ENCODE peak calls at places on chromosomes 7 and 10, in six cellular contexts. One of them, this sample, is unnamed.
A peak's percentile ranks its signal among the peaks of the same experiment; 100 is the strongest.

GRCh38 chr7:25927626-25927978 is 224.4 kb upstream of the NFE2L3 start:
- DNase-seq in HepG2: no peak
- DNase-seq in K562: no peak
- DNase-seq in HCT116: no peak
- DNase-seq in GM12878: no peak
- DNase-seq in H1: no peak
- DNase-seq in this sample: no peak

GRCh38 chr7:2196381-2197378 is 36.1 kb downstream of the MAD1L1 start:
- DNase-seq in HCT116: no peak
- DNase-seq in H1: no peak
- DNase-seq in GM12878: no peak
- DNase-seq in K562: no peak
- DNase-seq in HepG2: no peak
- DNase-seq in this sample: no peak

GRCh38 chr7:80900583-80901576 is 18.0 kb downstream of the SEMA3C start:
- DNase-seq in HepG2: no peak
- DNase-seq in H1: no peak
- DNase-seq in K562: no peak
- DNase-seq in GM12878: no peak
- DNase-seq in HCT116: no peak
- DNase-seq in this sample: no peak

GRCh38 chr10:83820033-83820432 is 319.3 kb upstream of the GHITM start:
- DNase-seq in GM12878: no peak
- DNase-seq in H1: no peak
- DNase-seq in K562: no peak
- DNase-seq in HCT116: no peak
- DNase-seq in HepG2: no peak
- DNase-seq in this sample: no peak

GRCh38 chr7:55113760-55114541 is 95.1 kb downstream of the EGFR start:
- DNase-seq in H1: no peak
- DNase-seq in K562: no peak
- DNase-seq in HCT116: no peak
- DNase-seq in HepG2: no peak
- DNase-seq in GM12878: no peak
- DNase-seq in this sample: no peak

GRCh38 chr7:24972991-24973390 is 7.0 kb downstream of the OSBPL3 start:
- DNase-seq in GM12878: no peak
- DNase-seq in H1: no peak
- DNase-seq in HepG2: no peak
- DNase-seq in HCT116: no peak
- DNase-seq in K562: no peak
- DNase-seq in this sample: no peak

GRCh38 chr7:30561389-30561788 is 33.3 kb upstream of the GARS1 start:
- DNase-seq in GM12878: no peak
- DNase-seq in H1: no peak
- DNase-seq in HepG2: no peak
- DNase-seq in HCT116: no peak
- DNase-seq in K562: no peak
- DNase-seq in this sample: no peak

GRCh38 chr7:192035-192649 is at the start of gene FAM20C:
- DNase-seq in H1: no peak
- DNase-seq in K562: peak; percentile 23
- DNase-seq in HCT116: peak; percentile 23
- DNase-seq in HepG2: no peak
- DNase-seq in GM12878: no peak
- DNase-seq in this sample: no peak

GRCh38 chr10:62582804-62583208 is 208.6 kb downstream of the ZNF365 start:
- DNase-seq in HCT116: no peak
- DNase-seq in HepG2: no peak
- DNase-seq in K562: no peak
- DNase-seq in GM12878: no peak
- DNase-seq in H1: no peak
- DNase-seq in this sample: no peak

GRCh38 chr10:46549171-46550075 is 7.0 kb downstream of the GPRIN2 start:
- DNase-seq in K562: no peak
- DNase-seq in H1: peak; percentile 59
- DNase-seq in GM12878: no peak
- DNase-seq in HepG2: no peak
- DNase-seq in HCT116: no peak
- DNase-seq in this sample: no peak

GRCh38 chr10:87664276-87664687 is 4.6 kb downstream of the PAPSS2 start:
- DNase-seq in HepG2: no peak
- DNase-seq in H1: no peak
- DNase-seq in K562: no peak
- DNase-seq in HCT116: no peak
- DNase-seq in GM12878: no peak
- DNase-seq in this sample: no peak

GRCh38 chr10:90742189-90742588 is 115.7 kb downstream of the HTR7 start:
- DNase-seq in H1: no peak
- DNase-seq in HepG2: no peak
- DNase-seq in K562: no peak
- DNase-seq in HCT116: peak; percentile 16
- DNase-seq in GM12878: no peak
- DNase-seq in this sample: no peak

GRCh38 chr10:1939016-1939415 is 201.7 kb upstream of the ADARB2 start:
- DNase-seq in HCT116: no peak
- DNase-seq in HepG2: no peak
- DNase-seq in H1: no peak
- DNase-seq in K562: no peak
- DNase-seq in GM12878: no peak
- DNase-seq in this sample: no peak

GRCh38 chr10:124994573-124995473 is 52.9 kb downstream of the ZRANB1 start:
- DNase-seq in GM12878: no peak
- DNase-seq in H1: peak; percentile 42
- DNase-seq in HCT116: no peak
- DNase-seq in K562: no peak
- DNase-seq in HepG2: no peak
- DNase-seq in this sample: no peak

GRCh38 chr10:99364125-99364524 is 35.0 kb downstream of the CNNM1 start:
- DNase-seq in K562: no peak
- DNase-seq in HepG2: no peak
- DNase-seq in GM12878: no peak
- DNase-seq in H1: no peak
- DNase-seq in HCT116: no peak
- DNase-seq in this sample: no peak

GRCh38 chr7:85021090-85021704 is 165.7 kb downstream of the SEMA3D start:
- DNase-seq in K562: peak; percentile 29
- DNase-seq in GM12878: no peak
- DNase-seq in HepG2: no peak
- DNase-seq in HCT116: no peak
- DNase-seq in H1: no peak
- DNase-seq in this sample: no peak

GRCh38 chr7:31857178-31857577 is 170.2 kb downstream of the PPP1R17 start:
- DNase-seq in H1: no peak
- DNase-seq in K562: no peak
- DNase-seq in HepG2: no peak
- DNase-seq in HCT116: no peak
- DNase-seq in GM12878: no peak
- DNase-seq in this sample: no peak

GRCh38 chr7:50499092-50499491 is 48.9 kb upstream of the FIGNL1 start:
- DNase-seq in H1: no peak
- DNase-seq in GM12878: no peak
- DNase-seq in HepG2: no peak
- DNase-seq in HCT116: no peak
- DNase-seq in K562: no peak
- DNase-seq in this sample: no peak

GRCh38 chr7:79452495-79453265 is 787 bp downstream of the MAGI2 start:
- DNase-seq in HCT116: no peak
- DNase-seq in H1: peak; percentile 67
- DNase-seq in GM12878: no peak
- DNase-seq in HepG2: peak; percentile 60
- DNase-seq in K562: no peak
- DNase-seq in this sample: no peak

GRCh38 chr7:86846494-86847190 is 202.9 kb downstream of the GRM3 start:
- DNase-seq in GM12878: no peak
- DNase-seq in K562: no peak
- DNase-seq in HepG2: peak; percentile 96
- DNase-seq in H1: no peak
- DNase-seq in HCT116: no peak
- DNase-seq in this sample: no peak

GRCh38 chr10:69481280-69481679 is 30.0 kb downstream of the TSPAN15 start:
- DNase-seq in HCT116: no peak
- DNase-seq in K562: no peak
- DNase-seq in H1: no peak
- DNase-seq in GM12878: no peak
- DNase-seq in HepG2: no peak
- DNase-seq in this sample: no peak

GRCh38 chr7:70063796-70064423 is 465.6 kb downstream of the AUTS2 start:
- DNase-seq in H1: no peak
- DNase-seq in HepG2: no peak
- DNase-seq in HCT116: no peak
- DNase-seq in GM12878: no peak
- DNase-seq in K562: no peak
- DNase-seq in this sample: no peak

GRCh38 chr10:132294196-132294520 is 13.6 kb downstream of the STK32C start:
- DNase-seq in K562: no peak
- DNase-seq in GM12878: no peak
- DNase-seq in HCT116: no peak
- DNase-seq in HepG2: no peak
- DNase-seq in H1: no peak
- DNase-seq in this sample: no peak

GRCh38 chr10:132296671-132297443 is 10.9 kb downstream of the STK32C start:
- DNase-seq in GM12878: no peak
- DNase-seq in K562: no peak
- DNase-seq in H1: no peak
- DNase-seq in HepG2: no peak
- DNase-seq in HCT116: no peak
- DNase-seq in this sample: no peak

GRCh38 chr10:132293416-132294195 is 14.1 kb downstream of the STK32C start:
- DNase-seq in GM12878: no peak
- DNase-seq in H1: no peak
- DNase-seq in HepG2: no peak
- DNase-seq in K562: no peak
- DNase-seq in HCT116: no peak
- DNase-seq in this sample: no peak

GRCh38 chr10:132292972-132293415 is 14.8 kb downstream of the STK32C start:
- DNase-seq in K562: no peak
- DNase-seq in HepG2: no peak
- DNase-seq in GM12878: no peak
- DNase-seq in H1: no peak
- DNase-seq in HCT116: no peak
- DNase-seq in this sample: no peak

GRCh38 chr10:132294561-132295320 is 13.0 kb downstream of the STK32C start:
- DNase-seq in HepG2: no peak
- DNase-seq in HCT116: no peak
- DNase-seq in K562: peak; percentile 34
- DNase-seq in GM12878: no peak
- DNase-seq in H1: peak; percentile 79
- DNase-seq in this sample: no peak
- TF ChIP-seq ZNF274 in HepG2: no peak
- TF ChIP-seq ZNF274 in HCT116: no peak
- TF ChIP-seq ZNF274 in K562: no peak
- TF ChIP-seq ZNF274 in GM12878: no peak
- TF ChIP-seq ZNF274 in H1: no peak
- TF ChIP-seq ZNF274 in this sample: no peak

GRCh38 chr7:16916111-16916639 is 34.4 kb upstream of the AGR3 start:
- DNase-seq in K562: peak; percentile 18
- DNase-seq in HCT116: no peak
- DNase-seq in GM12878: no peak
- DNase-seq in HepG2: no peak
- DNase-seq in H1: no peak
- DNase-seq in this sample: no peak

GRCh38 chr7:16916733-16917132 is 35.0 kb upstream of the AGR3 start:
- DNase-seq in K562: no peak
- DNase-seq in HepG2: no peak
- DNase-seq in HCT116: no peak
- DNase-seq in H1: no peak
- DNase-seq in GM12878: no peak
- DNase-seq in this sample: no peak

GRCh38 chr7:16919440-16919839 is 37.7 kb upstream of the AGR3 start:
- DNase-seq in GM12878: no peak
- DNase-seq in H1: no peak
- DNase-seq in K562: no peak
- DNase-seq in HepG2: no peak
- DNase-seq in HCT116: no peak
- DNase-seq in this sample: no peak

GRCh38 chr7:16921151-16921550 is 39.4 kb upstream of the AGR3 start:
- DNase-seq in HCT116: no peak
- DNase-seq in GM12878: no peak
- DNase-seq in K562: no peak
- DNase-seq in HepG2: no peak
- DNase-seq in H1: no peak
- DNase-seq in this sample: no peak

GRCh38 chr7:16918288-16918895 is 36.6 kb upstream of the AGR3 start:
- DNase-seq in K562: peak; percentile 59
- DNase-seq in HCT116: peak; percentile 33
- DNase-seq in GM12878: no peak
- DNase-seq in H1: no peak
- DNase-seq in HepG2: peak; percentile 31
- DNase-seq in this sample: peak; percentile 48
- TF ChIP-seq YY1 in K562: no peak
- TF ChIP-seq YY1 in HCT116: no peak
- TF ChIP-seq YY1 in GM12878: no peak
- TF ChIP-seq YY1 in H1: no peak
- TF ChIP-seq YY1 in HepG2: no peak
- TF ChIP-seq YY1 in this sample: no peak

DNA sequence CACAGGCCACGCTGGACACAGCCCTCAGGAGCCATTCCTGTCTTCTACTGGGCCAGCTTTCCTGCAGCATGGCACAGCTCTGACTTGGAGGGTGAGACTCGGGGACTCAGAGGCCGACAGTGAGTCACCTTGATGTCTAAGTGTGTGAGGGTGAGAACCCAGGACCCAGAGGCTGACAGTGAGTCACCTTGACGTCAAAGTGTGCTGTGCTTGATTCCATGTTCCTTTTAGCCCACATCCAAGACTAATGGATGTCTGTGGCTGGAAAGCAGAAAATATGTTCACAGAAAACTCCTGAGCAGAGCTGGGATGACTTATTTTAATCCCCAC is 6.0 kb upstream of the FAM170B start:
- DNase-seq in K562: peak; percentile 38
- DNase-seq in H1: no peak
- DNase-seq in GM12878: no peak
- DNase-seq in HCT116: peak; percentile 37
- DNase-seq in HepG2: no peak
- DNase-seq in this sample: no peak
- TF ChIP-seq ZNF274 in K562: no peak
- TF ChIP-seq ZNF274 in H1: no peak
- TF ChIP-seq ZNF274 in GM12878: no peak
- TF ChIP-seq ZNF274 in HCT116: no peak
- TF ChIP-seq ZNF274 in HepG2: no peak
- TF ChIP-seq ZNF274 in this sample: no peak

DNA sequence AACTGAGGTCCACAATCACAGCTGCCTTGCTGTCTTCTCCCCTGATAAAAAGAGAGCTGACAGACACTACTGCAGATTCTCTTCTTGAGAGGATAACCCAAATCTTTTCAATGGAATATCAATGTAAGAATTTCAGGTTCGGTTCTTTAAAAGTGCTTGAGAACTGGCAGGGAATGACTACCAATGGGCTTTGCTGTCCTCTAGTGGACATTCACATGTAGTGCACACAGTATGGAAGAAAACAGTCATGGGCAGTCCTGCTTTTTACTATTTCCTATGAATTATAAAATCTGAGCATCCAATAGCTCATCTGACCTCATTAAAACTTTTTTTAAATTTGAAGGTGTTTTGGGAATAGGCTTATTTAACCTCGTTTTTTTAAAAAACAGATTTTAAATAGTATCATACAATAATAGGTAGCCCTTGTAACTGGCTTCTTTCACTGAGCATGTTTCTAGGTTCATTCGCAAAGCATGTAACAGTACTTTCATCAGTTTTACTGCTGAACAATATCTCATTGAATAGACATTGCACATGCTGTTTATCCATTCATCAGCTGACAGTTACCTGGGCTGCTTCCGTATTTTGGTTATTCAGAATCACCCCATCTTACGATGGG is 18.3 kb downstream of the FZD9 start:
- DNase-seq in H1: no peak
- DNase-seq in HCT116: peak; percentile 39
- DNase-seq in K562: peak; percentile 74
- DNase-seq in HepG2: peak; percentile 57
- DNase-seq in GM12878: peak; percentile 9
- DNase-seq in this sample: no peak
- TF ChIP-seq YY1 in H1: no peak
- TF ChIP-seq YY1 in HCT116: no peak
- TF ChIP-seq YY1 in K562: no peak
- TF ChIP-seq YY1 in HepG2: no peak
- TF ChIP-seq YY1 in GM12878: peak; percentile 65
- TF ChIP-seq YY1 in this sample: no peak